ENCODE peak calls at places on chromosome 5, in nine cellular contexts. J, V, X, G, P, I, F, N and L are unnamed samples.

GRCh38 chr5:19270153-19270552 is 717.8 kb downstream of the CDH18 start:
- DNase-seq in J (no peak), V (no peak), X (no peak), G (no peak), P (no peak), I (no peak), F (no peak), N (no peak), L (no peak)

GRCh38 chr5:106854941-106855340 is 815.8 kb downstream of the EFNA5 start:
- DNase-seq in J (no peak), V (no peak), X (no peak), G (no peak), P (no peak), I (no peak), F (no peak), N (no peak), L (no peak)

GRCh38 chr5:122751293-122751753 is 23.6 kb upstream of the SNX2 start:
- DNase-seq in J (no peak), V (no peak), X (no peak), G (no peak), P (no peak), I (peak), F (no peak), N (no peak), L (no peak)

GRCh38 chr5:55997742-55998351 is 3.1 kb upstream of the IL6ST start:
- DNase-seq in J (no peak), V (no peak), X (no peak), G (no peak), P (no peak), I (no peak), F (no peak), N (peak), L (no peak)

GRCh38 chr5:34656001-34656699 is at the start of gene RAI14:
- DNase-seq in J (peak), V (no peak), X (peak), G (peak), P (peak), I (peak), F (peak), N (peak), L (peak)

GRCh38 chr5:42089705-42090104 is 164.6 kb downstream of the FBXO4 start:
- DNase-seq in J (no peak), V (no peak), X (no peak), G (no peak), P (no peak), I (no peak), F (no peak), N (peak), L (no peak)

GRCh38 chr5:80672140-80672736 is 17.5 kb upstream of the DHFR start:
- DNase-seq in J (peak), V (peak), X (peak), G (peak), P (peak), I (peak), F (peak), N (peak), L (peak)

GRCh38 chr5:35898952-35899351 is 39.5 kb downstream of the CAPSL start:
- DNase-seq in J (no peak), V (no peak), X (no peak), G (no peak), P (no peak), I (no peak), F (no peak), N (no peak), L (no peak)

GRCh38 chr5:121108725-121109124 is 644.6 kb downstream of the PRR16 start:
- DNase-seq in J (no peak), V (no peak), X (no peak), G (no peak), P (no peak), I (no peak), F (no peak), N (peak), L (no peak)

GRCh38 chr5:107514305-107514704 is 156.4 kb downstream of the EFNA5 start:
- DNase-seq in J (no peak), V (no peak), X (no peak), G (no peak), P (no peak), I (no peak), F (no peak), N (peak), L (no peak)

GRCh38 chr5:125125031-125125823 is 378.8 kb upstream of the ZNF608 start:
- DNase-seq in J (no peak), V (no peak), X (no peak), G (no peak), P (no peak), I (no peak), F (no peak), N (no peak), L (no peak)
- TF ChIP-seq CTCF in J (no peak), V (no peak), X (no peak), G (no peak), P (no peak), I (no peak), F (no peak), N (no peak), L (no peak)

GRCh38 chr5:100430268-100430900 is 104.8 kb upstream of the FAM174A start:
- DNase-seq in J (peak), V (no peak), X (peak), G (peak), P (peak), I (peak), F (no peak), N (peak), L (peak)
- TF ChIP-seq CTCF in J (no peak), V (peak), X (peak), G (peak), P (peak), I (peak), F (peak), N (peak), L (peak)

DNA sequence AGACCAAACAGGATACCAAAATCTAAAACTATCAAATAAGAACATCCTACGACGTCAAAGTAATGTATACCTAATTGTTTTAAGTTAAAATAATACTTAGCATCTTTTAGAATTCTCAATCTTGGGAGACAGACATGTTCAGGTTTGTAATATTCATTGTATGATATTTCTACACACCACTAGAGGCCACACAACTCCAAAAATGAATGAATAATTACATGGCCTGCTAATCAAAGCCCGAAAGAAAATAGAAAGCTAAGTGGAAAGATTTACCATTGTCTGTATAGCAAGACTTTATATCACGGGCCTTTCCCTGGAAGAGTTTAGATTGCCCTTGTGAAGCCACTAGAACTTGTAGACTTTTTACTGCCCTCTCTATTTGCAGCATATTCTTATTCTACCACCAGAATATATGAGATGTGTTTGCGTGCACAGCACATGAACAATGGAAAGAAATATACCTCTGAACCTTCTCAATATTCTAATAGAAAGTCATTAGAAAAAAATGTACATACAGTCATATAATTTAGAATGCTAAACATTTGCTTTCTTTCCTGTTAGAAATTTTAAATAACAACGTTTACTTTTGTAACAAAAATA is 380.1 kb upstream of the NUDT12 start:
- DNase-seq in J (no peak), V (no peak), X (no peak), G (no peak), P (no peak), I (no peak), F (no peak), N (peak), L (no peak)
- TF ChIP-seq CTCF in J (no peak), V (no peak), X (no peak), G (no peak), P (no peak), I (no peak), F (no peak), N (peak), L (no peak)

DNA sequence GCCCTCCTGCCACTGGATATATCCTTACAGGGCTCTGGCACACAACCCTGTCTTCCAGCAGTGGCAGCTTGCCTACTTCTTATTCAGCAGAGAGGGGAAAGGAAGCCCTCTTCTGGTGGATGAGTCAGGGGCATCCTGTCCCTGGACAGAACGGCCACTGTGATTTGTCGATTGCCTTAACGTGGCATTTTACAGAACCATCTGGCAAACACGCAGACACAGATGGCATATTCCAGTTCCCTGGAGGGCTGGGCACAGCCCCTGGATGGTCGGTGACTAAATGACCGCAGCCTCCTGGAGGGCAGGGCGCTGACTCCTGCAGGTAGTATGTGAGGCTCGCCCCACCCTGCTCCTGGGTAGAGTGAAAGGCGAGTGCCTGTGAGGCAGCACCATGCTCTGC is 62.1 kb downstream of the DCP2 start:
- DNase-seq in J (no peak), V (no peak), X (no peak), G (no peak), P (no peak), I (no peak), F (no peak), N (peak), L (no peak)
- TF ChIP-seq CTCF in J (no peak), V (no peak), X (no peak), G (no peak), P (no peak), I (no peak), F (peak), N (peak), L (no peak)

DNA sequence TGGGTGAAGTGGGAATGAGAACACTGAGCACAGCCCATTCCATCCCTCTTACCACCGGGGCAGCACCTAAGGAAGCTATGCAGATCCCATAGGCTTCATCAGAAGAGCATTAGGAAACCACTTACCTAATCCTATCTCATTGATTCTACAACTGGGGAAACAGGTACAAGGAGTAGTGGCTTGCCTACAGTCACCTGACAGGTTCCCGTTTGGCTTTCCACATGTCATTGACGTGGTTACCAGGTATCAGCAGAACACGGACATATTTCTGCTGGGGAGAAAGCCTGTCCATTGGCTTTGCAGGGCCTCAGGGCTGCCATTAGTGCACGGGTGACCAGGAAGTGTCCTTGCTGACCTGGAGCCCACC is 11.3 kb downstream of the AFAP1L1 start:
- DNase-seq in J (no peak), V (no peak), X (no peak), G (no peak), P (no peak), I (no peak), F (no peak), N (no peak), L (no peak)
- TF ChIP-seq CTCF in J (no peak), V (no peak), X (no peak), G (no peak), P (no peak), I (no peak), F (no peak), N (no peak), L (no peak)

DNA sequence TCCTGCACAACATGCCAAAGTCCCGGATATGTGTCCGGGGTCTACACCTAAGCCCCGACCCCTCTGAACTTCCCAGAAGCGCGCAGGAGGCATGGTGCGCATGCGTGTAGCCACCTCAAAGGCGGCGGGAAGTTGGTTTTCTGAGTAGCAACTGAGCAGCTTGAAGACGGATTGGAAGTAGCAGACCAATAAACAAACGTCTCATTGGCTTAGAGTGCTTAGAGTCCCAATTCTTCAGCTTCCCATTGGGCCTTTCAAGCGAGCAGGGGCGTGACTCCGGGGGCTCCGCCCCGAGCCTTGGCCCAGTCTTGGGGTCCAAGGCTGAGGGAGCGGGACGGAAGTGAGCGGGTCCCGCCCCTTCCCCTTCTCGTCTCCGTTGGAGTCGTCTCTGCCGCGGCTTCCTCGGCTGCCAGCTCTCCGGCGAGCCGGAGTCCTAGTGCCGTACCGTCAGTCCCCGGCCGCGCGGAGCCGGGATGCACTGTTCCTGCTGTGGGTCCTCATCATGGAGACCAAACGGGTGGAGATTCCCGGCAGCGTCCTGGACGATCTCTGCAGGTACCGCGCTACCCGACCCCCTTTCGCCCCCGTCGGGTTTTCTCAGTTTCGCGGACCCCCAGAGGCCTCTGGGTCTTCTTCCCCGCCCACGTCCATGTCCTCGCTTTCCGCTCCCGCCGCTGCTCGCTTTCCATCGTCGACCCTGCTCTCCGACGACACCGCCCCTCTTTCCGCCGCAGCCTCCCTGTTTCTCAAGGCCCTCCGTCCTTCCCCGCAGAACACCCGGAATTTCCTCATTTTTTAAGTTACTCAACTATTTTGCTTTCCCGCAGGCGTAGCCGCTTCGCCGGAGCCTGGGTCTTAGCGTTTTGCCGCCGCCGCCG is at the start of gene DCP2:
- DNase-seq in J (peak), V (peak), X (peak), G (peak), P (peak), I (peak), F (peak), N (peak), L (peak)
- TF ChIP-seq CTCF in J (no peak), V (no peak), X (no peak), G (no peak), P (no peak), I (no peak), F (no peak), N (no peak), L (no peak)

GRCh38 chr5:177336112-177336511 is 15.4 kb downstream of the LMAN2 start:
- DNase-seq in J (no peak), V (no peak), X (no peak), G (peak), P (no peak), I (peak), F (no peak), N (peak), L (no peak)
- TF ChIP-seq CTCF in J (no peak), V (no peak), X (peak), G (peak), P (no peak), I (no peak), F (peak), N (peak), L (peak)

DNA sequence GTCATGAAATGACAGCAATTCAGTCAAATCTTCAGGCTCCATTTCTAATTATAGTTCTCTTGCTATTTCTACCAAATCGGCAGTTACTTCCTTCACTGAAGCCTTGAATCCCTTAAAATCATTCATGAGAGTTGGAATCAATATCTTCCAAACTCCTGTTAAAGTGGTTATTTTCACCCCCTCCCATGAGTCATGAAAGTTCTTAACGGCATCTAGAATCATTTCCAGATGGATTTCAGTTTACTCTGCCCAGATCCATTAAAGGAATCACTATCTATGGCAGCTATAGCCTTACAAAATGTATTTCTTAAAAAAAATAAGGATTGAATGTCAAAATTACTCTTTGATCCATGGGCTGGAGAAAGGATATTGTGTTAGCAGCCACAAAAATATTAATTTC is 767.9 kb downstream of the DTWD2 start:
- DNase-seq in J (no peak), V (no peak), X (no peak), G (no peak), P (no peak), I (no peak), F (no peak), N (no peak), L (no peak)
- TF ChIP-seq CTCF in J (no peak), V (no peak), X (no peak), G (no peak), P (no peak), I (no peak), F (no peak), N (no peak), L (no peak)

DNA sequence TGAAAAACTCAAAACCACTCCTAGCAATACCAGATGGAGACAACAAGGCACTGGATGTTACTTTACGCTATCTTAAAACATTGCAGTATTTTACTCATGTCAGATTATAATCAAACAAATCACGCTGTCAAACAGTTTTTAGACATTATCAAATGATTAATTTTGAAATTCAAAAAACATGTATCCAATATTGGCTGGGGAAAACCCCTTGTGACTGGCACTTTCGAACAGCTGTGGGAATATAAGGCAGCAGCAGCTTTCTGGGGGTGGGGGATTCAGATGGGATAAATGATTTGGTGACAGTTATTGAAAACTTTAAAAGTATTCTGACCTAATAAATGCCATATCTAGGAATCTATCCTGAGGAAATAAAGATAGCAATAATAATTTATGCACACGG is 28.7 kb downstream of the ELL2 start:
- DNase-seq in J (no peak), V (no peak), X (no peak), G (no peak), P (no peak), I (no peak), F (no peak), N (no peak), L (no peak)
- TF ChIP-seq CTCF in J (no peak), V (no peak), X (no peak), G (no peak), P (no peak), I (no peak), F (no peak), N (no peak), L (no peak)

GRCh38 chr5:45643051-45643450 is 53.1 kb downstream of the HCN1 start:
- DNase-seq in J (no peak), V (no peak), X (no peak), G (no peak), P (no peak), I (no peak), F (no peak), N (no peak), L (no peak)

GRCh38 chr5:45642370-45642769 is 53.8 kb downstream of the HCN1 start:
- DNase-seq in J (no peak), V (no peak), X (no peak), G (no peak), P (no peak), I (no peak), F (no peak), N (no peak), L (no peak)

GRCh38 chr5:45639038-45639437 is 57.1 kb downstream of the HCN1 start:
- DNase-seq in J (no peak), V (no peak), X (no peak), G (no peak), P (no peak), I (no peak), F (no peak), N (peak), L (no peak)
- TF ChIP-seq CTCF in J (no peak), V (no peak), X (peak), G (no peak), P (no peak), I (peak), F (no peak), N (peak), L (peak)